ENCODE peak calls at places on chromosomes 6 and 20, in nine cellular contexts. D is AG04450; C is pancreas; R is coronary artery; G is retinal pigment epithelial cell; O is GM12865; E is fibroblast of lung; A is choroid plexus epithelial cell; B is CD8-positive, alpha-beta T cell. Z is an unnamed sample.

GRCh38 chr20:58639182-58640146 is 11.6 kb upstream of the STX16 start:
- DNase-seq in D (no peak), C (no peak), R (peak; percentile 29), G (no peak), O (no peak), E (no peak), A (no peak), B (no peak), Z (no peak)

GRCh38 chr6:134689177-134689576 is 260.7 kb downstream of the ALDH8A1 start:
- DNase-seq in D (no peak), C (no peak), R (no peak), G (no peak), O (no peak), E (no peak), A (no peak), B (no peak), Z (no peak)

GRCh38 chr6:130381459-130382380 is 15.9 kb downstream of the TMEM200A start:
- DNase-seq in D (no peak), C (no peak), R (no peak), G (no peak), O (peak; percentile 51), E (no peak), A (peak; percentile 46), B (peak; percentile 43), Z (no peak)

GRCh38 chr6:32148722-32149576 is 2.8 kb downstream of the PRRT1 start:
- DNase-seq in D (no peak), C (peak; percentile 88), R (no peak), G (no peak), O (no peak), E (peak; percentile 47), A (peak; percentile 78), B (peak; percentile 66), Z (no peak)

GRCh38 chr6:97440590-97441176 is 157.7 kb upstream of the MMS22L start:
- DNase-seq in D (no peak), C (no peak), R (no peak), G (peak; percentile 14), O (peak; percentile 49), E (peak; percentile 32), A (peak; percentile 63), B (no peak), Z (no peak)

GRCh38 chr6:144723431-144723830 is 438.3 kb downstream of the UTRN start:
- DNase-seq in D (no peak), C (no peak), R (no peak), G (no peak), O (no peak), E (no peak), A (no peak), B (no peak), Z (no peak)

GRCh38 chr6:33634203-33634727 is 13.1 kb downstream of the ITPR3 start:
- DNase-seq in D (no peak), C (no peak), R (no peak), G (no peak), O (no peak), E (no peak), A (no peak), B (no peak), Z (no peak)

GRCh38 chr6:157535354-157536217 is 154.6 kb downstream of the ZDHHC14 start:
- DNase-seq in D (no peak), C (no peak), R (no peak), G (peak; percentile 88), O (peak; percentile 84), E (peak; percentile 78), A (peak; percentile 75), B (no peak), Z (peak; percentile 17)

GRCh38 chr6:4910060-4910746 is 93.6 kb downstream of the RPP40 start:
- DNase-seq in D (no peak), C (no peak), R (no peak), G (no peak), O (no peak), E (no peak), A (no peak), B (no peak), Z (no peak)

GRCh38 chr6:44788387-44788981 is 401.0 kb downstream of the CDC5L start:
- DNase-seq in D (no peak), C (no peak), R (no peak), G (no peak), O (no peak), E (peak; percentile 55), A (peak; percentile 62), B (no peak), Z (peak; percentile 14)

GRCh38 chr6:11242709-11243108 is 10.2 kb upstream of the NEDD9 start:
- DNase-seq in D (no peak), C (no peak), R (no peak), G (no peak), O (no peak), E (no peak), A (no peak), B (no peak), Z (peak; percentile 59)

GRCh38 chr6:37714836-37715425 is 17.2 kb upstream of the MDGA1 start:
- DNase-seq in D (no peak), C (no peak), R (no peak), G (no peak), O (no peak), E (peak; percentile 65), A (no peak), B (no peak), Z (no peak)

GRCh38 chr6:2911171-2911570 is 8.1 kb upstream of the SERPINB9 start:
- DNase-seq in D (no peak), C (no peak), R (no peak), G (no peak), O (peak; percentile 65), E (no peak), A (no peak), B (no peak), Z (no peak)

GRCh38 chr6:76594109-76594508 is 521.6 kb upstream of the IMPG1 start:
- DNase-seq in D (no peak), C (no peak), R (no peak), G (no peak), O (no peak), E (no peak), A (no peak), B (no peak), Z (no peak)

GRCh38 chr6:76592561-76592960 is 520.1 kb upstream of the IMPG1 start:
- DNase-seq in D (no peak), C (no peak), R (no peak), G (no peak), O (no peak), E (no peak), A (no peak), B (no peak), Z (no peak)

GRCh38 chr6:76593668-76594067 is 521.2 kb upstream of the IMPG1 start:
- DNase-seq in D (no peak), C (no peak), R (no peak), G (no peak), O (no peak), E (no peak), A (no peak), B (no peak), Z (no peak)
- TF ChIP-seq CTCF in D (no peak), C (no peak), R (no peak), G (no peak), O (no peak), E (no peak), A (no peak), B (no peak), Z (no peak)

DNA sequence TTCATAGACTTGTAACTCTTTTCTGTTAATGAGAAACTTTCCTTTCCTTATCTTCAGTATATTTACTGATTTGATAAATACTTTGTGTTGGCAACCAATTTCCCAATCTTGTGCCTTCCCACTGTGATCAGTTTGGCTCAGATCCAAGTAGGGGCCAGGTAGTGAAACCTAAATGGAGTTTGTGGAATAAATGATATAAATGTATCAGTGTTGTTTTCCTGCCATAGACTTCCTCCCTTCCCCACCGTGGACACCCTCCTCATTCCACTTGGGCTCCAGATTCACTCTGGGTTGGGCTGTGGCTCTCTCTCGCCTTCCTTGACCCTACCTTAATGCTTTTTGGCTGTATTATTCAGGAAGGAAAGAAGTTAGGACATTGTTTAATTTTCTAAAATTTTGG is 1.3 kb downstream of the ZKSCAN3 start:
- DNase-seq in D (no peak), C (no peak), R (no peak), G (no peak), O (no peak), E (no peak), A (no peak), B (no peak), Z (no peak)
- H3K4me3 ChIP-seq in D (no peak overlapping the region), C (peak overlapping the region; percentile 59), R (peak overlapping the region; percentile 78), G (no peak overlapping the region), O (peak overlapping the region; percentile 99), E (peak overlapping the region; percentile 87), A (no peak overlapping the region), B (no peak overlapping the region), Z (no peak overlapping the region)

GRCh38 chr20:17654649-17655285 is 27.3 kb downstream of the RRBP1 start:
- DNase-seq in D (peak; percentile 21), C (no peak), R (no peak), G (no peak), O (no peak), E (peak; percentile 62), A (peak; percentile 69), B (peak; percentile 21), Z (no peak)
- TF ChIP-seq CTCF in D (peak; percentile 71), C (peak; percentile 27), R (no peak), G (peak; percentile 77), O (no peak), E (peak; percentile 73), A (peak; percentile 81), B (no peak), Z (peak; percentile 71)

GRCh38 chr20:62061851-62062418 is 3.7 kb downstream of the TAF4 start:
- DNase-seq in D (no peak), C (no peak), R (no peak), G (no peak), O (no peak), E (no peak), A (no peak), B (no peak), Z (no peak)

GRCh38 chr20:62064788-62065668 is 653 bp downstream of the TAF4 start:
- DNase-seq in D (no peak), C (peak; percentile 82), R (no peak), G (no peak), O (peak; percentile 32), E (no peak), A (no peak), B (no peak), Z (no peak)

GRCh38 chr20:62062661-62063600 is 2.8 kb downstream of the TAF4 start:
- DNase-seq in D (no peak), C (peak; percentile 51), R (no peak), G (no peak), O (no peak), E (no peak), A (no peak), B (no peak), Z (no peak)

GRCh38 chr20:62063981-62064787 is 1.5 kb downstream of the TAF4 start:
- DNase-seq in D (no peak), C (peak; percentile 91), R (no peak), G (no peak), O (no peak), E (no peak), A (peak; percentile 11), B (no peak), Z (no peak)

DNA sequence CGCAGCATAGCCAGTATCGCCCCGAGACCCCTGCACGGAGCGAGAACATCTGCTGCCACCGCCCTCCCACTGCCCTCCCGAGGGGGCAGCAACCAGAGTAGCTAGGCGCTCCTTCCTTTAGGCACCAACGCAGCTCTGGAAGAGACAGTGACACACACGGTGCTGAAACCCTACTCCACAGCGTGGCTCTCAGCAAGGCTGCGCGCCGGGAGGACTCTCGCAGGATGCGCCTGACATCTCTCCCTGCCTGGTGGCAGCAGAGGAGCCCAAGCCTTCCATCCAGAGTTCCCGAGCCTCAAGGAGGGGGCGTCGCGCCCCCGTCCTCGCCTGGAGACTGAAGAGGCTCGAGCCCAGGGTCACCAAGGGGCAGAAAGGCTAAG is 2.1 kb downstream of the TAF4 start:
- DNase-seq in D (no peak), C (peak; percentile 76), R (no peak), G (no peak), O (no peak), E (peak; percentile 35), A (peak; percentile 25), B (no peak), Z (no peak)
- H3K4me3 ChIP-seq in D (peak overlapping the region; percentile 49), C (peak overlapping the region; percentile 61), R (peak overlapping the region; percentile 84), G (peak overlapping the region; percentile 42), O (no peak overlapping the region), E (peak overlapping the region; percentile 51), A (peak overlapping the region; percentile 47), B (no peak overlapping the region), Z (peak overlapping the region; percentile 47)